ENCODE peak calls at places on chromosome 15, in five cellular contexts. One of them, this sample, is unnamed.

GRCh38 chr15:31081568-31082250 is 19.8 kb downstream of the TRPM1 start:
- DNase-seq in breast epithelium: no peak
- DNase-seq in right lobe of liver: peak
- DNase-seq in uterus: no peak
- DNase-seq in stomach: peak
- DNase-seq in this sample: no peak

GRCh38 chr15:95987886-95988573 is 342.5 kb upstream of the NR2F2 start:
- DNase-seq in breast epithelium: no peak
- DNase-seq in right lobe of liver: no peak
- DNase-seq in uterus: no peak
- DNase-seq in stomach: no peak
- DNase-seq in this sample: no peak

GRCh38 chr15:43189296-43189695 is 4.1 kb downstream of the CCNDBP1 start:
- DNase-seq in breast epithelium: no peak
- DNase-seq in right lobe of liver: no peak
- DNase-seq in uterus: no peak
- DNase-seq in stomach: no peak
- DNase-seq in this sample: no peak

GRCh38 chr15:33656090-33656670 is 312.1 kb upstream of the CHRM5 start:
- DNase-seq in breast epithelium: no peak
- DNase-seq in right lobe of liver: no peak
- DNase-seq in uterus: no peak
- DNase-seq in stomach: no peak
- DNase-seq in this sample: no peak

GRCh38 chr15:40942865-40943264 is 10.4 kb upstream of the CHAC1 start:
- DNase-seq in breast epithelium: no peak
- DNase-seq in right lobe of liver: no peak
- DNase-seq in uterus: no peak
- DNase-seq in stomach: no peak
- DNase-seq in this sample: no peak

GRCh38 chr15:78508272-78508671 is 895 bp downstream of the HYKK start:
- DNase-seq in breast epithelium: no peak
- DNase-seq in right lobe of liver: no peak
- DNase-seq in uterus: no peak
- DNase-seq in stomach: no peak
- DNase-seq in this sample: no peak

GRCh38 chr15:63391669-63392354 is 10.2 kb upstream of the CA12 start:
- DNase-seq in breast epithelium: no peak
- DNase-seq in right lobe of liver: no peak
- DNase-seq in uterus: no peak
- DNase-seq in stomach: no peak
- DNase-seq in this sample: no peak

GRCh38 chr15:74610302-74610951 is 5.2 kb upstream of the CLK3 start:
- DNase-seq in breast epithelium: no peak
- DNase-seq in right lobe of liver: no peak
- DNase-seq in uterus: no peak
- DNase-seq in stomach: no peak
- DNase-seq in this sample: peak

GRCh38 chr15:41870689-41871081 is 23.2 kb downstream of the SPTBN5 start:
- DNase-seq in breast epithelium: no peak
- DNase-seq in right lobe of liver: no peak
- DNase-seq in uterus: no peak
- DNase-seq in stomach: no peak
- DNase-seq in this sample: no peak

GRCh38 chr15:101103589-101103988 is 148.3 kb downstream of the CHSY1 start:
- DNase-seq in breast epithelium: no peak
- DNase-seq in right lobe of liver: no peak
- DNase-seq in uterus: no peak
- DNase-seq in stomach: no peak
- DNase-seq in this sample: no peak

GRCh38 chr15:82963356-82964341 is 11.1 kb upstream of the HOMER2 start:
- DNase-seq in breast epithelium: no peak
- DNase-seq in right lobe of liver: no peak
- DNase-seq in uterus: no peak
- DNase-seq in stomach: no peak
- DNase-seq in this sample: no peak

GRCh38 chr15:22262613-22263020 is 182.3 kb downstream of the OR4M2 start:
- DNase-seq in breast epithelium: no peak
- DNase-seq in right lobe of liver: peak
- DNase-seq in uterus: no peak
- DNase-seq in stomach: no peak
- DNase-seq in this sample: no peak

GRCh38 chr15:32893412-32893811 is 175.6 kb downstream of the GREM1 start:
- DNase-seq in breast epithelium: no peak
- DNase-seq in right lobe of liver: no peak
- DNase-seq in uterus: no peak
- DNase-seq in stomach: no peak
- DNase-seq in this sample: no peak

GRCh38 chr15:39140060-39140604 is 440.7 kb upstream of the THBS1 start:
- DNase-seq in breast epithelium: no peak
- DNase-seq in right lobe of liver: no peak
- DNase-seq in uterus: no peak
- DNase-seq in stomach: no peak
- DNase-seq in this sample: peak

GRCh38 chr15:47513496-47513895 is 203.8 kb upstream of the SEMA6D start:
- DNase-seq in breast epithelium: no peak
- DNase-seq in right lobe of liver: no peak
- DNase-seq in uterus: no peak
- DNase-seq in stomach: no peak
- DNase-seq in this sample: no peak

GRCh38 chr15:50685191-50685975 is 1.2 kb downstream of the TRPM7 start:
- DNase-seq in breast epithelium: no peak
- DNase-seq in right lobe of liver: no peak
- DNase-seq in uterus: no peak
- DNase-seq in stomach: no peak
- DNase-seq in this sample: no peak

GRCh38 chr15:68374346-68374745 is 57.6 kb downstream of the ITGA11 start:
- DNase-seq in breast epithelium: no peak
- DNase-seq in right lobe of liver: no peak
- DNase-seq in uterus: peak
- DNase-seq in stomach: peak
- DNase-seq in this sample: peak

GRCh38 chr15:47027322-47027946 is 689.9 kb upstream of the SEMA6D start:
- DNase-seq in breast epithelium: no peak
- DNase-seq in right lobe of liver: no peak
- DNase-seq in uterus: no peak
- DNase-seq in stomach: no peak
- DNase-seq in this sample: no peak

GRCh38 chr15:39663684-39664083 is 82.8 kb downstream of the THBS1 start:
- DNase-seq in breast epithelium: no peak
- DNase-seq in right lobe of liver: no peak
- DNase-seq in uterus: no peak
- DNase-seq in stomach: no peak
- DNase-seq in this sample: no peak

GRCh38 chr15:40771242-40771641 is 1.5 kb downstream of the C15orf62 start:
- DNase-seq in breast epithelium: no peak
- DNase-seq in right lobe of liver: peak
- DNase-seq in uterus: no peak
- DNase-seq in stomach: no peak
- DNase-seq in this sample: no peak

GRCh38 chr15:82778755-82779154 is 27.1 kb downstream of the FSD2 start:
- DNase-seq in breast epithelium: no peak
- DNase-seq in right lobe of liver: no peak
- DNase-seq in uterus: no peak
- DNase-seq in stomach: no peak
- DNase-seq in this sample: no peak

GRCh38 chr15:62334581-62334980 is 169.5 kb upstream of the C2CD4B start:
- DNase-seq in breast epithelium: no peak
- DNase-seq in right lobe of liver: no peak
- DNase-seq in uterus: no peak
- DNase-seq in stomach: no peak
- DNase-seq in this sample: no peak

GRCh38 chr15:98504998-98505397 is 143.3 kb upstream of the IGF1R start:
- DNase-seq in breast epithelium: no peak
- DNase-seq in right lobe of liver: no peak
- DNase-seq in uterus: no peak
- DNase-seq in stomach: no peak
- DNase-seq in this sample: no peak
- H3K27ac ChIP-seq in breast epithelium: peak
- H3K27ac ChIP-seq in right lobe of liver: no peak
- H3K27ac ChIP-seq in uterus: no peak
- H3K27ac ChIP-seq in stomach: no peak
- H3K27ac ChIP-seq in this sample: no peak

GRCh38 chr15:90184119-90184785 is 16.9 kb upstream of the SEMA4B start:
- DNase-seq in breast epithelium: peak
- DNase-seq in right lobe of liver: peak
- DNase-seq in uterus: peak
- DNase-seq in stomach: peak
- DNase-seq in this sample: peak
- TF ChIP-seq POLR2A in breast epithelium: no peak
- TF ChIP-seq POLR2A in right lobe of liver: peak
- TF ChIP-seq POLR2A in uterus: no peak
- TF ChIP-seq POLR2A in stomach: no peak
- TF ChIP-seq POLR2A in this sample: no peak

DNA sequence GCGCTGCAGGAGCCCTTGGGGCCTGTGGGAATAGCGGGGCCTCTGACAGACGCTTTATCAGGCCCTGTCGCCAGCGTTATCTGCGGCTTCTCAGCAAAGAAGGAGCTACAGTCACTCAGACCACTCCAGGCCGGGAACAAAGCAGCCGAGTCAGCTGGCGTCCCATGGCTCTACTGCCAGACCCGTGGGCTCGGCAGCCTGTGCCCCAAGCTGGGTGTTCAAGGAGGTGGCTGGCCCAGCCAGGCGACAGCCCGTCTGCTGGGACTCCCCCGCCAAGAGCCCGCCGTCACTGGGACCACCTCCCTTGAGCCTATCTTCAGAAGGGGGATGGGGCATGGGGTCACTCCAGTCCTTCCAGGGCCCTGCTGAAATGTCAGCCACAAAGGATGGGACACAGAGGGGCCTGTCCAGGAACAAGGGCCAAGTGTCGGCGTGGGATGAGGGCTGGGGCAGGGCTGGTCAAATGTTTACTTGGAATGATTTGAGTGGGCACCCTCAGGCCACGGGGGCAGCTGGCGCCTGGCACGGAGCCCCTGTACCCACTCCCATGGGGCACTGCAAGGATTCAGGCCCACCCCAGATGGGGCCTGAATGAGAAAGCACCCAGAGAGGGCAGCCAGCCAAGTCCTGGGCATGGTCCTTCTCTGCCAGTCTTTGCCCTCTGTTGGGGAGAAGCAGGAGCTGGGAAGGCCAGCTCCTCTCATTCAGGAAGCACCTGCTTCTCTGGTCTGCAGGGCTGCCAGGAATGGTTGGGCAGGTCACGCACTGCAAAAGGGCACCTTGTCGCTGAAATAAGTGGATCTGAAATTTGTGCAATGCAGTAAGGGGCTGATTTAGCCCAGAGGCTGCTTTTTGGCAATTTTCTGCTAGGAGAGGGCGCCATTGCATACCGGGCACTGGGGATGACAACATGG is 148.3 kb downstream of the SMAD6 start:
- DNase-seq in breast epithelium: no peak
- DNase-seq in right lobe of liver: peak
- DNase-seq in uterus: no peak
- DNase-seq in stomach: peak
- DNase-seq in this sample: peak
- H3K27ac ChIP-seq in breast epithelium: no peak
- H3K27ac ChIP-seq in right lobe of liver: no peak
- H3K27ac ChIP-seq in uterus: peak
- H3K27ac ChIP-seq in stomach: peak
- H3K27ac ChIP-seq in this sample: no peak

GRCh38 chr15:56468271-56468912 is 3.5 kb upstream of the MNS1 start:
- DNase-seq in breast epithelium: no peak
- DNase-seq in right lobe of liver: no peak
- DNase-seq in uterus: no peak
- DNase-seq in stomach: no peak
- DNase-seq in this sample: no peak

GRCh38 chr15:56469484-56469883 is 4.5 kb upstream of the MNS1 start:
- DNase-seq in breast epithelium: no peak
- DNase-seq in right lobe of liver: no peak
- DNase-seq in uterus: no peak
- DNase-seq in stomach: no peak
- DNase-seq in this sample: no peak

GRCh38 chr15:56460947-56461346 is 4.0 kb downstream of the MNS1 start:
- DNase-seq in breast epithelium: no peak
- DNase-seq in right lobe of liver: no peak
- DNase-seq in uterus: no peak
- DNase-seq in stomach: no peak
- DNase-seq in this sample: no peak

GRCh38 chr15:56467626-56468025 is 2.7 kb upstream of the MNS1 start:
- DNase-seq in breast epithelium: no peak
- DNase-seq in right lobe of liver: no peak
- DNase-seq in uterus: no peak
- DNase-seq in stomach: no peak
- DNase-seq in this sample: no peak

GRCh38 chr15:56464893-56465520 is at the start of gene MNS1:
- DNase-seq in breast epithelium: peak
- DNase-seq in right lobe of liver: peak
- DNase-seq in uterus: peak
- DNase-seq in stomach: peak
- DNase-seq in this sample: peak
- TF ChIP-seq POLR2A in breast epithelium: no peak
- TF ChIP-seq POLR2A in right lobe of liver: no peak
- TF ChIP-seq POLR2A in uterus: no peak
- TF ChIP-seq POLR2A in stomach: no peak
- TF ChIP-seq POLR2A in this sample: no peak